ENCODE peak calls at places on chromosomes 7 and 10, in six cellular contexts. S, F, P, Y, C and H are unnamed samples. For H3K27me3, the result is how much of the 10 kb centered on the place peaks cover.

GRCh38 chr10:87715727-87716670 is 56.3 kb downstream of the PAPSS2 start:
- DNase-seq in S (no peak), F (no peak), P (no peak), Y (no peak), C (no peak), H (no peak)

GRCh38 chr10:72258617-72259016 is 15.1 kb upstream of the DDIT4 start:
- DNase-seq in S (no peak), F (no peak), P (no peak), Y (no peak), C (no peak), H (no peak)

GRCh38 chr10:126551197-126551596 is 119.3 kb downstream of the C10orf90 start:
- DNase-seq in S (no peak), F (peak), P (no peak), Y (no peak), C (no peak), H (no peak)

GRCh38 chr10:107800061-107800460 is 635.6 kb upstream of the SORCS1 start:
- DNase-seq in S (no peak), F (no peak), P (no peak), Y (no peak), C (no peak), H (no peak)

GRCh38 chr10:78441704-78442103 is 408.0 kb downstream of the RPS24 start:
- DNase-seq in S (no peak), F (no peak), P (no peak), Y (no peak), C (no peak), H (no peak)

GRCh38 chr10:812787-813186 is 118.7 kb downstream of the LARP4B start:
- DNase-seq in S (no peak), F (no peak), P (no peak), Y (no peak), C (no peak), H (no peak)

GRCh38 chr10:48448796-48449195 is 142.3 kb downstream of the MAPK8 start:
- DNase-seq in S (no peak), F (peak), P (no peak), Y (peak), C (no peak), H (peak)

GRCh38 chr7:34759477-34760125 is 101.6 kb downstream of the NPSR1 start:
- DNase-seq in S (peak), F (peak), P (no peak), Y (no peak), C (no peak), H (peak)

GRCh38 chr7:140022582-140023211 is 40.1 kb downstream of the PARP12 start:
- DNase-seq in S (no peak), F (no peak), P (no peak), Y (no peak), C (no peak), H (no peak)

GRCh38 chr10:126536148-126536547 is 134.3 kb downstream of the C10orf90 start:
- DNase-seq in S (peak), F (peak), P (no peak), Y (no peak), C (no peak), H (peak)

GRCh38 chr7:21912931-21913780 is 32.5 kb downstream of the CDCA7L start:
- DNase-seq in S (no peak), F (no peak), P (no peak), Y (no peak), C (no peak), H (no peak)

GRCh38 chr10:28130267-28130666 is 131.4 kb upstream of the ODAD2 start:
- DNase-seq in S (no peak), F (peak), P (peak), Y (no peak), C (no peak), H (peak)

GRCh38 chr10:99872367-99873162 is 90.1 kb downstream of the ABCC2 start:
- DNase-seq in S (no peak), F (peak), P (no peak), Y (no peak), C (no peak), H (peak)

GRCh38 chr10:118594392-118595063 is 920 bp downstream of the PRLHR start:
- DNase-seq in S (peak), F (peak), P (no peak), Y (no peak), C (peak), H (peak)

GRCh38 chr10:2117641-2118040 is 380.3 kb upstream of the ADARB2 start:
- DNase-seq in S (no peak), F (no peak), P (no peak), Y (no peak), C (no peak), H (no peak)

GRCh38 chr10:75870039-75870645 is 438.7 kb downstream of the LRMDA start:
- DNase-seq in S (no peak), F (no peak), P (no peak), Y (no peak), C (no peak), H (no peak)

GRCh38 chr7:46035166-46035565 is 114.1 kb upstream of the IGFBP3 start:
- DNase-seq in S (no peak), F (no peak), P (no peak), Y (no peak), C (no peak), H (no peak)

DNA sequence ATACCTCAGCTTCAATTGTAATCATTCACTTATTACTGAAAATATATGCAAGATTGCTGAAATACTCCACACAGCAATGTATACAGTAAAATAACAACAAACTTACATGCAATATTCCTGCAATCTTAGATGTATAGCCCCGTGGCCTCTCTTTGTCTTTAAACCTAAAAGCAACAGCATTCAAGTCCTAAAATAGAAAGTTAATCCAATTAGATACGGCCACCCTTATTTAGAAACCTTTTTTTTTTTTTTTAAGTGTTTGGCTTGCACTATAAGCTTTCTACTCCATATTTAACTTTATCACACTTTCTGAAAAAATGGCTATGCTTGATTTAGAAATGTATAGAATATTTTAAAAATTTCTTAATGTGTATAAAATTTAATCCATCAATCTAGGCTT is 67.6 kb downstream of the IDE start:
- DNase-seq in S (peak), F (no peak), P (no peak), Y (no peak), C (no peak), H (no peak)
- H3K27ac ChIP-seq in S (no peak), F (no peak), P (no peak), Y (no peak), C (no peak), H (no peak)

DNA sequence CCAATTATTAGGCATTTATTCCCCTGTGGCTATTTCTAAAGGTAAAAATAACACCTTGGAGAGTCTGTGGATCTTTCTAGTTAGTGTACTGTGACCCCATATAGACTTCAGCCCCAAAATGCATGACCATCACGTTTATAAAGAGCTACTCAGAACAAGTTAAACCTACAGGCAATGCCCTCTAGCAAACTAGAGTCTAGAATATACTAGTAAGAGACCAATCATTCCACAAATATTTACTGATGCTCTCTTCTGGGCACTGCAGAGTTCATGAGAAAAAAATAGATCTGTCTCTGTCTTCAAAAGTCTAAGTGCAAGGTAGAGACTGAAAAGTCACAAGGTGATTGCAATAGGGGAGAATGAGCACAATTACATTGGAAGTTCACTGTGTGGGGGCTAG is 20.5 kb upstream of the CALD1 start:
- DNase-seq in S (no peak), F (no peak), P (no peak), Y (no peak), C (no peak), H (no peak)
- TF ChIP-seq CTCF in S (no peak), F (no peak), P (no peak), Y (no peak), C (no peak), H (no peak)

GRCh38 chr10:79605308-79605707 is 5.4 kb upstream of the SFTPA1 start:
- DNase-seq in S (no peak), F (no peak), P (no peak), Y (no peak), C (no peak), H (no peak)

GRCh38 chr10:79601939-79602338 is 8.8 kb upstream of the SFTPA1 start:
- DNase-seq in S (no peak), F (no peak), P (no peak), Y (no peak), C (no peak), H (no peak)

GRCh38 chr10:79608505-79609375 is 2.0 kb upstream of the SFTPA1 start:
- DNase-seq in S (peak), F (peak), P (no peak), Y (no peak), C (no peak), H (no peak)

GRCh38 chr10:79602953-79603352 is 7.8 kb upstream of the SFTPA1 start:
- DNase-seq in S (no peak), F (no peak), P (no peak), Y (no peak), C (no peak), H (no peak)

DNA sequence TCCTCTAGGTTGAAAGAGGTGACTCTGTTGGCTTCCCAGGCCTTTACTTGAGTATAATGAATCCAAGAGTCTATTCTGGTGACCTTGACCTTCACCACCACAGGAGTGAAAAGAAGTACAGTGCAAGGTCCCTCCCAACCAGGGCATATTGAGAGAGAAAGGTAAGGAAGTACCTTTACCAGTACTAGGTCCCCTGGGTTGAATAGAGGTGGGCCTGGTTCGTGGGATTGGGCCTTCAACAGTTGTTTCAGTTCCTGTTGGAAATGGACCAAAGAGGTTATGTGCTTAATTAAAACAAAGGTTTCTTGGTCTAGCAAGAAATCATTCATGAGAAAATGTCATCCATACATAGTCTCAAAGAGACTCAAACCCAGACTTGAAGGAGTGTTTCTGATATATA is 6.4 kb upstream of the SFTPA1 start:
- DNase-seq in S (no peak), F (no peak), P (no peak), Y (no peak), C (no peak), H (no peak)
- H3K27me3 ChIP-seq in S (under half), F (under half), P (under half), Y (under half), C (under half), H (under half)

DNA sequence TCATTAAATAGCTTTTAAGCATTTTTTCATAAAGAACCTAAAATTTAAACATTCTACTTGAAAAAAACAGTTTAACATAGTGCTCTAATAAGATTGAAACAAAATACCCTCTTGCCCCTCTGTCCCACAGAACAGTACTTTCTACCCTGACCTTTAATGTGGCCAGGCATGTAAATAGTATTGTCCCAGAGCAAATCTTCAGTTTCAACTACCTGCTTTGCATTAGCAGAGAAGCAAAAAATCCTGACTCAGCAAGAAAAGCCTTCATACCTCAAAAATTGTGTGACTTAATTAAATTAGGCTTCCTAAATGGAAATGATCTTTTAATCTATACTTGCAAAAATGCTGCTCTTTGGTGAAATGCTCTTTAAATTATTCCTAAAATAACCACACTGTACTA is 237.4 kb upstream of the AOAH start:
- DNase-seq in S (no peak), F (no peak), P (no peak), Y (no peak), C (no peak), H (no peak)
- H3K27ac ChIP-seq in S (no peak), F (no peak), P (no peak), Y (no peak), C (no peak), H (no peak)

GRCh38 chr10:14241196-14241595 is 89.5 kb downstream of the FRMD4A start:
- DNase-seq in S (no peak), F (no peak), P (no peak), Y (no peak), C (no peak), H (no peak)

GRCh38 chr10:14247650-14248258 is 83.0 kb downstream of the FRMD4A start:
- DNase-seq in S (no peak), F (peak), P (no peak), Y (no peak), C (peak), H (no peak)

GRCh38 chr10:14240253-14241189 is 90.2 kb downstream of the FRMD4A start:
- DNase-seq in S (peak), F (peak), P (no peak), Y (no peak), C (no peak), H (peak)

GRCh38 chr10:14244801-14245211 is 85.9 kb downstream of the FRMD4A start:
- DNase-seq in S (no peak), F (peak), P (no peak), Y (no peak), C (no peak), H (peak)

DNA sequence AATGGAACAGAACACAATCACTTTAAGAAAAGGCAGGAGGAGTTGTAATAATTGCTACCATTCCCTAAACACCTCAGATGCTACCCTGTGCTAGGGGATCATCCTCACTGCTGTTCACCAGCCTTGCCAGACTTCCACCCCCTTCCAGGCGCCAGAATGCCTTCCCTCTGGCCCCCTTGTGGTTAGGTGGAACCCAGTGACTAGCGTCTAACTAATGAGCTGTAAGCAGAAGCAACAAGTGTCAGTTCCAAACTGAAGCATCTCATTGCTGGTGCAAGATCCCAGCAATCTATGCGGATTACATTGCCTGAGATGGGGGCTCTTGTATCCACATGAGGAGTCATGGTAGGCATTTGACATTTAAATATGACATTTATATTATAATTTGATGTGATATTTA is 86.6 kb downstream of the FRMD4A start:
- DNase-seq in S (peak), F (peak), P (no peak), Y (no peak), C (no peak), H (no peak)
- TF ChIP-seq CTCF in S (peak), F (peak), P (no peak), Y (no peak), C (no peak), H (peak)

GRCh38 chr10:62816179-62817119 is at the start of gene EGR2:
- DNase-seq in S (peak), F (peak), P (peak), Y (peak), C (peak), H (peak)
- H3K27me3 ChIP-seq in S (half or more), F (under half), P (under half), Y (under half), C (under half), H (under half)

DNA sequence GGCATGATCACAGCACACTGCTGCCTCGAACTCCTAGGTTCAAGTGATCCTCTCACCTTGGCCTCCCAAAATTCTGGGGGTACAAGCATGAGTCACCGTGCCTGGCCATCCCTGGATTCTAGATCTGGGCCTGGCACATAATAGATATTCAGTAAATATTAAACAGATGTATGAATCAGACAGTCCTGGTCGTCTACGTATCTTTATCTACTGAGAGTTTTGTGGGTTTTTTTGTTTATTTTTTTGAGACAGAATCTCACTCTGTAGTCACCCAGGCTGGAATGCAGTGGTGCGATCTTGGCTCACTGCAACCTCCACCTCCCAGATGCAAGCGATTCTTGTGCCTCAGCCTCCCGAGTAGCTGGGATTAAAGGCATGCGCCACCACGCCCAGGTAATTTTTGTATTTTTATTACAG is 24.3 kb upstream of the ITGB1 start:
- DNase-seq in S (no peak), F (peak), P (peak), Y (no peak), C (no peak), H (peak)
- H3K27ac ChIP-seq in S (no peak), F (peak), P (peak), Y (peak), C (peak), H (peak)

GRCh38 chr7:142587578-142588191 is 161.6 kb upstream of the PRSS1 start:
- DNase-seq in S (peak), F (peak), P (no peak), Y (no peak), C (no peak), H (peak)
- TF ChIP-seq CTCF in S (peak), F (peak), P (peak), Y (peak), C (no peak), H (peak)

GRCh38 chr7:1358376-1359050 is 100.8 kb downstream of the MICALL2 start:
- DNase-seq in S (peak), F (no peak), P (no peak), Y (no peak), C (no peak), H (no peak)
- H3K27me3 ChIP-seq in S (under half), F (under half), P (under half), Y (under half), C (under half), H (under half)